ENCODE peak calls at places on chromosomes 2 and 18, in five cellular contexts. One of them, this sample, is unnamed. For H3K36me3, the result is how much of the 10 kb centered on the place peaks cover.

GRCh38 chr2:453132-453531 is 165.2 kb upstream of the ALKAL2 start:
- DNase-seq in Peyer's patch: no peak
- DNase-seq in CD8-positive, alpha-beta memory T cell: no peak
- DNase-seq in effector memory CD4-positive, alpha-beta T cell: no peak
- DNase-seq in ascending aorta: no peak
- DNase-seq in this sample: no peak

GRCh38 chr18:3321133-3321812 is 59.3 kb downstream of the MYL12B start:
- DNase-seq in Peyer's patch: no peak
- DNase-seq in CD8-positive, alpha-beta memory T cell: no peak
- DNase-seq in effector memory CD4-positive, alpha-beta T cell: no peak
- DNase-seq in ascending aorta: no peak
- DNase-seq in this sample: no peak

GRCh38 chr2:234795974-234796690 is 155.7 kb upstream of the SH3BP4 start:
- DNase-seq in Peyer's patch: no peak
- DNase-seq in CD8-positive, alpha-beta memory T cell: no peak
- DNase-seq in effector memory CD4-positive, alpha-beta T cell: no peak
- DNase-seq in ascending aorta: no peak
- DNase-seq in this sample: no peak

GRCh38 chr2:96832751-96833507 is 10.9 kb downstream of the ANKRD23 start:
- DNase-seq in Peyer's patch: peak
- DNase-seq in CD8-positive, alpha-beta memory T cell: no peak
- DNase-seq in effector memory CD4-positive, alpha-beta T cell: no peak
- DNase-seq in ascending aorta: no peak
- DNase-seq in this sample: peak

GRCh38 chr2:158602027-158602426 is 145.3 kb downstream of the PKP4 start:
- DNase-seq in Peyer's patch: no peak
- DNase-seq in CD8-positive, alpha-beta memory T cell: no peak
- DNase-seq in effector memory CD4-positive, alpha-beta T cell: no peak
- DNase-seq in ascending aorta: no peak
- DNase-seq in this sample: peak

GRCh38 chr18:23876921-23877320 is 137.6 kb upstream of the TTC39C start:
- DNase-seq in Peyer's patch: no peak
- DNase-seq in CD8-positive, alpha-beta memory T cell: no peak
- DNase-seq in effector memory CD4-positive, alpha-beta T cell: no peak
- DNase-seq in ascending aorta: no peak
- DNase-seq in this sample: no peak

GRCh38 chr18:73653836-73654235 is 493.8 kb downstream of the FBXO15 start:
- DNase-seq in Peyer's patch: no peak
- DNase-seq in CD8-positive, alpha-beta memory T cell: no peak
- DNase-seq in effector memory CD4-positive, alpha-beta T cell: no peak
- DNase-seq in ascending aorta: no peak
- DNase-seq in this sample: no peak

GRCh38 chr2:42663828-42664227 is 95.4 kb downstream of the MTA3 start:
- DNase-seq in Peyer's patch: no peak
- DNase-seq in CD8-positive, alpha-beta memory T cell: no peak
- DNase-seq in effector memory CD4-positive, alpha-beta T cell: no peak
- DNase-seq in ascending aorta: no peak
- DNase-seq in this sample: no peak

GRCh38 chr2:153163055-153163454 is 315.5 kb downstream of the RPRM start:
- DNase-seq in Peyer's patch: no peak
- DNase-seq in CD8-positive, alpha-beta memory T cell: no peak
- DNase-seq in effector memory CD4-positive, alpha-beta T cell: no peak
- DNase-seq in ascending aorta: no peak
- DNase-seq in this sample: no peak

GRCh38 chr2:184611221-184612085 is 13.1 kb downstream of the ZNF804A start:
- DNase-seq in Peyer's patch: no peak
- DNase-seq in CD8-positive, alpha-beta memory T cell: no peak
- DNase-seq in effector memory CD4-positive, alpha-beta T cell: no peak
- DNase-seq in ascending aorta: no peak
- DNase-seq in this sample: no peak

GRCh38 chr18:58363767-58364540 is 264.9 kb downstream of the ALPK2 start:
- DNase-seq in Peyer's patch: no peak
- DNase-seq in CD8-positive, alpha-beta memory T cell: no peak
- DNase-seq in effector memory CD4-positive, alpha-beta T cell: no peak
- DNase-seq in ascending aorta: no peak
- DNase-seq in this sample: no peak

GRCh38 chr2:25371253-25372241 is 29.8 kb upstream of the DNMT3A start:
- DNase-seq in Peyer's patch: peak
- DNase-seq in CD8-positive, alpha-beta memory T cell: no peak
- DNase-seq in effector memory CD4-positive, alpha-beta T cell: no peak
- DNase-seq in ascending aorta: no peak
- DNase-seq in this sample: peak

GRCh38 chr2:158460632-158461297 is 4.0 kb downstream of the PKP4 start:
- DNase-seq in Peyer's patch: no peak
- DNase-seq in CD8-positive, alpha-beta memory T cell: no peak
- DNase-seq in effector memory CD4-positive, alpha-beta T cell: no peak
- DNase-seq in ascending aorta: no peak
- DNase-seq in this sample: no peak

GRCh38 chr18:58856881-58857280 is 7.8 kb upstream of the ZNF532 start:
- DNase-seq in Peyer's patch: no peak
- DNase-seq in CD8-positive, alpha-beta memory T cell: no peak
- DNase-seq in effector memory CD4-positive, alpha-beta T cell: no peak
- DNase-seq in ascending aorta: no peak
- DNase-seq in this sample: no peak

GRCh38 chr2:38146302-38146916 is 70.5 kb upstream of the CYP1B1 start:
- DNase-seq in Peyer's patch: no peak
- DNase-seq in CD8-positive, alpha-beta memory T cell: no peak
- DNase-seq in effector memory CD4-positive, alpha-beta T cell: no peak
- DNase-seq in ascending aorta: peak
- DNase-seq in this sample: no peak

GRCh38 chr2:226446406-226447001 is 353.1 kb downstream of the IRS1 start:
- DNase-seq in Peyer's patch: no peak
- DNase-seq in CD8-positive, alpha-beta memory T cell: no peak
- DNase-seq in effector memory CD4-positive, alpha-beta T cell: no peak
- DNase-seq in ascending aorta: no peak
- DNase-seq in this sample: no peak

GRCh38 chr2:128389521-128389920 is 70.9 kb upstream of the HS6ST1 start:
- DNase-seq in Peyer's patch: no peak
- DNase-seq in CD8-positive, alpha-beta memory T cell: peak
- DNase-seq in effector memory CD4-positive, alpha-beta T cell: no peak
- DNase-seq in ascending aorta: no peak
- DNase-seq in this sample: no peak

GRCh38 chr18:75204262-75204977 is 4.5 kb downstream of the PTGR3 start:
- DNase-seq in Peyer's patch: no peak
- DNase-seq in CD8-positive, alpha-beta memory T cell: no peak
- DNase-seq in effector memory CD4-positive, alpha-beta T cell: no peak
- DNase-seq in ascending aorta: no peak
- DNase-seq in this sample: no peak

GRCh38 chr2:52416340-52416739 is 1351.3 kb upstream of the CHAC2 start:
- DNase-seq in Peyer's patch: no peak
- DNase-seq in CD8-positive, alpha-beta memory T cell: no peak
- DNase-seq in effector memory CD4-positive, alpha-beta T cell: no peak
- DNase-seq in ascending aorta: no peak
- DNase-seq in this sample: no peak

DNA sequence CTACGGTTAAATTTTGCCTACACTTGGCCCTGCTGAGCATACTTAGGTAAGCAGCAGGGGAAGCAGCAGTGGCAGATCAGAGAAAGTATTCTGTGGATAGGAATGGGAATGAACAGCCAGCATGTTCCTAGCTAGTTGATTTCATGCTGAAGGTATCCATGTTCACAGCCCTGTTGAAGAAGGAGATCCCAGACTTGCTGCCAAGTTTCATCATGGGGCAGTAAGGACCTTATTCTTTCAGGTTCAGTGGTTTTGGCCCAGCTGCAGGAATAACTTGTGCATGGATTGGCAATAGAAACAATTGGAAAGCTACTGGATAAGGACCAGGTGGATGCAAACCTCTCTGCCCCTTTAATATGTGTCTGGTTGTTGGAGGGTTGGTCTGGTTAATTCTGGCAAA is 98.2 kb upstream of the TMEM178A start:
- DNase-seq in Peyer's patch: no peak
- DNase-seq in CD8-positive, alpha-beta memory T cell: no peak
- DNase-seq in effector memory CD4-positive, alpha-beta T cell: no peak
- DNase-seq in ascending aorta: no peak
- DNase-seq in this sample: no peak
- H3K36me3 ChIP-seq in Peyer's patch: under half
- H3K36me3 ChIP-seq in CD8-positive, alpha-beta memory T cell: under half
- H3K36me3 ChIP-seq in effector memory CD4-positive, alpha-beta T cell: under half
- H3K36me3 ChIP-seq in ascending aorta: under half
- H3K36me3 ChIP-seq in this sample: under half

GRCh38 chr2:71074893-71075292 is 6.4 kb downstream of the NAGK start:
- DNase-seq in Peyer's patch: no peak
- DNase-seq in CD8-positive, alpha-beta memory T cell: no peak
- DNase-seq in effector memory CD4-positive, alpha-beta T cell: no peak
- DNase-seq in ascending aorta: no peak
- DNase-seq in this sample: no peak
- H3K36me3 ChIP-seq in Peyer's patch: half or more
- H3K36me3 ChIP-seq in CD8-positive, alpha-beta memory T cell: under half
- H3K36me3 ChIP-seq in effector memory CD4-positive, alpha-beta T cell: under half
- H3K36me3 ChIP-seq in ascending aorta: half or more
- H3K36me3 ChIP-seq in this sample: half or more

GRCh38 chr2:15302154-15302553 is 259.0 kb downstream of the NBAS start:
- DNase-seq in Peyer's patch: no peak
- DNase-seq in CD8-positive, alpha-beta memory T cell: no peak
- DNase-seq in effector memory CD4-positive, alpha-beta T cell: no peak
- DNase-seq in ascending aorta: no peak
- DNase-seq in this sample: no peak
- H3K36me3 ChIP-seq in Peyer's patch: under half
- H3K36me3 ChIP-seq in CD8-positive, alpha-beta memory T cell: under half
- H3K36me3 ChIP-seq in effector memory CD4-positive, alpha-beta T cell: under half
- H3K36me3 ChIP-seq in ascending aorta: half or more
- H3K36me3 ChIP-seq in this sample: half or more

GRCh38 chr2:172472441-172473051 is 45.2 kb downstream of the ITGA6 start:
- DNase-seq in Peyer's patch: no peak
- DNase-seq in CD8-positive, alpha-beta memory T cell: no peak
- DNase-seq in effector memory CD4-positive, alpha-beta T cell: no peak
- DNase-seq in ascending aorta: no peak
- DNase-seq in this sample: no peak
- H3K36me3 ChIP-seq in Peyer's patch: half or more
- H3K36me3 ChIP-seq in CD8-positive, alpha-beta memory T cell: under half
- H3K36me3 ChIP-seq in effector memory CD4-positive, alpha-beta T cell: under half
- H3K36me3 ChIP-seq in ascending aorta: under half
- H3K36me3 ChIP-seq in this sample: under half

DNA sequence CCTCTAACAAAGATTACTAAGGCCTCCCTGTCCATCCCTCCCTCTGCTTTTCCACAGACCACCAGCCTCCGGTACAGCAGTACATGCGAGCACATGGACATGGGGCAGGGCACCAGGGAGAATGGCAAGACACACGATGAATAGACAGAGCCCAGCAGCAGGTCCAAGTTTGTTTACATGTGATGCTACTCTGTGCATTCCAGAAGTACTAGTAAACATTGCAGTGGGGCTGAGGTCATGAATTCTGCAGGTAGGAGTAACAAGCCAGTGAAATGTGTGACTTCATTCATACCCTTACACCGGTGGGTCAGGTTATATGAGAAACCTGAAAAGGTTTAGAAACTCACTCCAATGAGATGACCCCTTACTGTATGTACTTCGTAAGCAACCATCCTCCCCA is 205.7 kb downstream of the BCL11A start:
- DNase-seq in Peyer's patch: no peak
- DNase-seq in CD8-positive, alpha-beta memory T cell: no peak
- DNase-seq in effector memory CD4-positive, alpha-beta T cell: no peak
- DNase-seq in ascending aorta: no peak
- DNase-seq in this sample: no peak
- H3K36me3 ChIP-seq in Peyer's patch: under half
- H3K36me3 ChIP-seq in CD8-positive, alpha-beta memory T cell: under half
- H3K36me3 ChIP-seq in effector memory CD4-positive, alpha-beta T cell: under half
- H3K36me3 ChIP-seq in ascending aorta: under half
- H3K36me3 ChIP-seq in this sample: under half

DNA sequence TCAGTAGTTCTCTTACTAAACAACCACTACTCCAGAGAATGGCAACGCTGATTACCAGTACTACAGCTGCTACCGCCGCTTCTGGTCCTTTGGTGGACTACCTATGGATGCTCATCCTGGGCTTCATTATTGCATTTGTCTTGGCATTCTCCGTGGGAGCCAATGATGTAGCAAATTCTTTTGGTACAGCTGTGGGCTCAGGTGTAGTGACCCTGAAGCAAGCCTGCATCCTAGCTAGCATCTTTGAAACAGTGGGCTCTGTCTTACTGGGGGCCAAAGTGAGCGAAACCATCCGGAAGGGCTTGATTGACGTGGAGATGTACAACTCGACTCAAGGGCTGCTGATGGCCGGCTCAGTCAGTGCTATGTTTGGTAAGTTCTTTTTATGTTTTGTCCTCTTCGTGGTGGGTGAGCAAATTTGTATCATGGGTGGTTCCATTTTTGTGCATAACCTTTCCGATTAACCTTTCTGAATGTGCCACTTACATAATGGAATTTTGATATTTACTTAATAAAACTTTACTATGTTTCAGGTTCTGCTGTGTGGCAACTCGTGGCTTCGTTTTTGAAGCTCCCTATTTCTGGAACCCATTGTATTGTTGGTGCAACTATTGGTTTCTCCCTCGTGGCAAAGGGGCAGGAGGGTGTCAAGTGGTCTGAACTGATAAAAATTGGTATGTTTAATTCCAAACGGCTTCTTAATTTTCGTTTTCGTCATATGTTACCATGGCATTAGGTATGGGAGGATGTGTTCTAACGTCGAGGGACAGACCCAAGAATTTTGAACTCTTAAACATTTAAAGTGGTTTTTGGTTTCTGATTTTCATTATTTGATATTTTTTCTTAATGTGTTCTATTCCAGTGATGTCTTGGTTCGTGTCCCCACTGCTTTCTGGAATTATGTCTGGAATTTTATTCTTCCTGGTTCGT is 1.3 kb downstream of the SLC20A1 start:
- DNase-seq in Peyer's patch: no peak
- DNase-seq in CD8-positive, alpha-beta memory T cell: no peak
- DNase-seq in effector memory CD4-positive, alpha-beta T cell: no peak
- DNase-seq in ascending aorta: no peak
- DNase-seq in this sample: no peak
- H3K36me3 ChIP-seq in Peyer's patch: under half
- H3K36me3 ChIP-seq in CD8-positive, alpha-beta memory T cell: under half
- H3K36me3 ChIP-seq in effector memory CD4-positive, alpha-beta T cell: under half
- H3K36me3 ChIP-seq in ascending aorta: under half
- H3K36me3 ChIP-seq in this sample: under half

DNA sequence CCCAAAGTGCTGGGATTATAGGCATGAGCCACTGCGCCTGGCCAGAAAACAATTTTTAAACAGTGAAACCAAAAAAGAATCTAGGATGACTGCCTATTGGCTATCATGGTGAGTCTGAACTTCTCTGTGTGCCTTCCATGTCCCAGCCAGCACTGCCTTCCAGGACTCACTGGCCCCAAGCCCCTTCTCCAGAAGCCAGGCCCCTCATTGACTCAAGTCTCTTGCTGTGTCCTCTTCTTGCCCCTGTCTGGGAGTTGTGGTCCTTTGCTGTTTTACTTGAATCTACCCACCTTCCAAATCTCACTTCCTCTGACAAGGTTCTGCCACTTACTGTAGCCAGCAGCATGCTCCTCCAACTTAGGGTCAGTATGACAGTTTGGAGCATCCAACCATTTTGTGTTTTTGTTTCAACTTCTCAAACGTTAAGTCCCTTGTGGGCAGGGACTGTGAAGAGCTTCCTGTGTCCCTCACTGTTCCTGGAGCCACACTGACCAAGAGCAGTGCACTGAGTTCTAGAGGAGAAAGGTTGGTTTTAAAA is 41.7 kb downstream of the ST3GAL5 start:
- DNase-seq in Peyer's patch: no peak
- DNase-seq in CD8-positive, alpha-beta memory T cell: no peak
- DNase-seq in effector memory CD4-positive, alpha-beta T cell: no peak
- DNase-seq in ascending aorta: no peak
- DNase-seq in this sample: no peak
- H3K36me3 ChIP-seq in Peyer's patch: under half
- H3K36me3 ChIP-seq in CD8-positive, alpha-beta memory T cell: under half
- H3K36me3 ChIP-seq in effector memory CD4-positive, alpha-beta T cell: under half
- H3K36me3 ChIP-seq in ascending aorta: under half
- H3K36me3 ChIP-seq in this sample: under half